ENCODE peak calls at places on chromosomes 2 and 18, in five cellular contexts. E, N, A, B and K are unnamed samples.

GRCh38 chr2:150076281-150076680 is 411.2 kb downstream of the RND3 start:
- DNase-seq in E (no peak), N (no peak), A (no peak), B (no peak), K (no peak)

GRCh38 chr2:134217316-134217715 is 36.6 kb upstream of the MGAT5 start:
- DNase-seq in E (no peak), N (no peak), A (no peak), B (no peak), K (no peak)

GRCh38 chr2:113966832-113967231 is 76.9 kb downstream of the ACTR3 start:
- DNase-seq in E (no peak), N (no peak), A (no peak), B (no peak), K (no peak)

GRCh38 chr18:10190564-10190963 is 263.9 kb upstream of the APCDD1 start:
- DNase-seq in E (no peak), N (peak; percentile 12), A (no peak), B (no peak), K (no peak)

GRCh38 chr2:85585781-85586105 is 1.5 kb downstream of the VAMP5 start:
- DNase-seq in E (no peak), N (no peak), A (no peak), B (no peak), K (no peak)

GRCh38 chr2:211745295-211746097 is 793.1 kb downstream of the ERBB4 start:
- DNase-seq in E (no peak), N (peak; percentile 91), A (peak; percentile 62), B (peak; percentile 15), K (peak; percentile 53)

GRCh38 chr2:97738236-97739019 is 25.1 kb downstream of the ZAP70 start:
- DNase-seq in E (no peak), N (no peak), A (no peak), B (no peak), K (no peak)

GRCh38 chr2:66390811-66391210 is 44.1 kb upstream of the MEIS1 start:
- DNase-seq in E (no peak), N (no peak), A (no peak), B (no peak), K (no peak)

GRCh38 chr2:191012845-191013616 is 940 bp downstream of the STAT1 start:
- DNase-seq in E (no peak), N (no peak), A (no peak), B (no peak), K (no peak)

GRCh38 chr2:237702439-237703397 is 75.3 kb downstream of the LRRFIP1 start:
- DNase-seq in E (no peak), N (peak; percentile 65), A (no peak), B (no peak), K (no peak)

GRCh38 chr2:118816669-118817068 is 30.8 kb downstream of the EN1 start:
- DNase-seq in E (no peak), N (no peak), A (no peak), B (no peak), K (no peak)

GRCh38 chr2:77054938-77055337 is 467.2 kb downstream of the LRRTM4 start:
- DNase-seq in E (no peak), N (peak; percentile 13), A (no peak), B (no peak), K (no peak)

GRCh38 chr2:96895709-96896651 is 26.1 kb upstream of the SEMA4C start:
- DNase-seq in E (no peak), N (no peak), A (peak; percentile 37), B (no peak), K (no peak)

GRCh38 chr2:127014630-127015029 is 92.3 kb downstream of the BIN1 start:
- DNase-seq in E (no peak), N (no peak), A (no peak), B (no peak), K (no peak)

GRCh38 chr2:68744517-68744916 is 9.9 kb downstream of the ARHGAP25 start:
- DNase-seq in E (no peak), N (no peak), A (no peak), B (no peak), K (no peak)

GRCh38 chr2:15866563-15867193 is 73.7 kb upstream of the MYCN start:
- DNase-seq in E (no peak), N (no peak), A (no peak), B (no peak), K (no peak)

GRCh38 chr2:237278593-237278992 is 135.4 kb downstream of the COL6A3 start:
- DNase-seq in E (no peak), N (no peak), A (no peak), B (no peak), K (no peak)

GRCh38 chr2:151771599-151772358 is 37.5 kb upstream of the NEB start:
- DNase-seq in E (no peak), N (no peak), A (no peak), B (peak; percentile 82), K (no peak)

GRCh38 chr2:188297983-188298382 is 6.3 kb downstream of the GULP1 start:
- DNase-seq in E (no peak), N (no peak), A (no peak), B (no peak), K (no peak)

GRCh38 chr2:60998628-60999545 is 18.6 kb upstream of the PEX13 start:
- DNase-seq in E (no peak), N (peak; percentile 69), A (no peak), B (no peak), K (no peak)

GRCh38 chr18:9951022-9951859 is 37.4 kb downstream of the VAPA start:
- DNase-seq in E (no peak), N (peak; percentile 81), A (peak; percentile 68), B (no peak), K (no peak)

GRCh38 chr2:19648583-19648982 is 253.2 kb downstream of the TTC32 start:
- DNase-seq in E (no peak), N (no peak), A (no peak), B (no peak), K (no peak)

GRCh38 chr18:50571606-50572005 is 11.7 kb downstream of the MAPK4 start:
- DNase-seq in E (no peak), N (no peak), A (no peak), B (no peak), K (no peak)

GRCh38 chr2:7812231-7812995 is 869.4 kb upstream of the ID2 start:
- DNase-seq in E (no peak), N (no peak), A (no peak), B (no peak), K (no peak)

GRCh38 chr2:241905716-241906376 is 36.3 kb downstream of the RTP5 start:
- DNase-seq in E (peak; percentile 68), N (no peak), A (peak; percentile 51), B (no peak), K (no peak)

GRCh38 chr2:104312684-104313083 is 541.2 kb upstream of the POU3F3 start:
- DNase-seq in E (no peak), N (no peak), A (no peak), B (no peak), K (peak; percentile 32)

GRCh38 chr2:241598487-241598886 is 38.5 kb downstream of the THAP4 start:
- DNase-seq in E (no peak), N (no peak), A (peak; percentile 46), B (no peak), K (no peak)

GRCh38 chr2:85926526-85926925 is 37.7 kb upstream of the ST3GAL5 start:
- DNase-seq in E (no peak), N (no peak), A (no peak), B (no peak), K (no peak)

GRCh38 chr18:11828772-11829432 is 22.3 kb upstream of the CHMP1B start:
- DNase-seq in E (no peak), N (no peak), A (no peak), B (no peak), K (no peak)

GRCh38 chr2:167438206-167438605 is 549.9 kb downstream of the XIRP2 start:
- DNase-seq in E (no peak), N (peak; percentile 49), A (no peak), B (no peak), K (no peak)

GRCh38 chr2:110659248-110659647 is 18.6 kb downstream of the BUB1 start:
- DNase-seq in E (no peak), N (no peak), A (no peak), B (no peak), K (no peak)

GRCh38 chr2:29532451-29532850 is 388.9 kb downstream of the ALK start:
- DNase-seq in E (no peak), N (no peak), A (no peak), B (no peak), K (no peak)

DNA sequence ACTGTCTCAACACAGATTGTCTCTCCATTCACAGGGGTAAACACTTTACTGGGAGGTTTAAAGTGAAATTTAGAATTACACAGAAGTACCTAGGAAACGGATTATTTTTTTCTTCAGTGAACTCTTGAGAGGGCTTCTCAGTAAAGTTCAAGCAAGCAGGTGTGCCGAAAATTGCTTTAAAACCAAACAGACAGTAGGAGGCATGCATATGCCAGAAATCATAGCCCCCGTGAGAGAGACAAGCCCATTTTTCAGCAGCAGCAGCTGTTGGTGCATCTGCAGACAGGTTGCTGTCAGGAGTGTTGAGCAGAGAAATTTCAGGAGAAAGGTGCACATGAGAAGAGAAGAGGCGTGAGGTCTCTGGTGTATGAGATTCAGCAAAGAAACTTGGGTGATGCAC is 2115.5 kb upstream of the CELF4 start:
- DNase-seq in E (no peak), N (no peak), A (no peak), B (no peak), K (no peak)
- TF ChIP-seq CTCF in E (no peak), N (peak; percentile 8), A (no peak), B (no peak), K (no peak)

GRCh38 chr18:62991959-62992358 is 276.6 kb downstream of the PHLPP1 start:
- DNase-seq in E (no peak), N (no peak), A (no peak), B (no peak), K (no peak)
- TF ChIP-seq CTCF in E (no peak), N (no peak), A (peak; percentile 16), B (peak; percentile 6), K (no peak)

GRCh38 chr18:8882632-8883408 is 177.5 kb downstream of the MTCL1 start:
- DNase-seq in E (no peak), N (peak; percentile 37), A (peak; percentile 40), B (no peak), K (no peak)
- TF ChIP-seq CTCF in E (peak; percentile 64), N (no peak), A (no peak), B (peak; percentile 3), K (no peak)

GRCh38 chr2:26157580-26157979 is 15.3 kb upstream of the GAREM2 start:
- DNase-seq in E (no peak), N (no peak), A (no peak), B (no peak), K (no peak)
- TF ChIP-seq CTCF in E (no peak), N (no peak), A (no peak), B (no peak), K (no peak)

GRCh38 chr18:5967007-5967406 is 71.7 kb upstream of the TMEM200C start:
- DNase-seq in E (no peak), N (no peak), A (no peak), B (no peak), K (no peak)
- TF ChIP-seq CTCF in E (no peak), N (no peak), A (no peak), B (no peak), K (no peak)

DNA sequence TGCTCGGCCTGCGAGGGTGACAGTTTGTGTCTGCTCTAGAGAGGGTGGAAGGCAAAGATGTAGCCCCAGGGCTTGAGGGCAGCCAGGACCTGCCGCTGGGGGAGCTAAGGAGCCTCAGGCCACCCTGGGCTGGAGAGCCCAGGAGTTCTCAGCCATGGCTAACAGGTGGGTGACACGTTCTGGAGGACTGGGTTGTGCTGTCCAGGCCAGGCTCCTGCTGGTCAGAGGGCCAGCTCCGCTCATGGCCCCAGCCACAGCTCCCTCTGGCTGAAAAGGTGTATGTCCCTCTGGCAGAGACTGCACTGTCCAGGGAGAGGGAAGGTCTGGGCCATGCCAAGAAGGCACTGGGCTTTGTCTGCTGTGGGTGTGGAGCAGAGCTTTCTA is 19.2 kb downstream of the TMEM185B start:
- DNase-seq in E (no peak), N (no peak), A (no peak), B (no peak), K (no peak)
- TF ChIP-seq CTCF in E (peak; percentile 8), N (no peak), A (no peak), B (no peak), K (no peak)

GRCh38 chr2:138373993-138374408 is 127.6 kb upstream of the SPOPL start:
- DNase-seq in E (no peak), N (peak; percentile 47), A (peak; percentile 14), B (no peak), K (no peak)
- TF ChIP-seq CTCF in E (peak; percentile 95), N (peak; percentile 84), A (peak; percentile 56), B (peak; percentile 53), K (peak; percentile 74)